ENCODE peak calls at places on chromosomes 6 and 20, in four cellular contexts. T is adrenal gland, O is iPS-NIHi11, M is activated B cell treated with CpG ODN at 0.5 μM for 24 hours. P is an unnamed sample.
A peak's percentile ranks its signal among the peaks of the same experiment; 100 is the strongest.

GRCh38 chr6:122389704-122390103 is 9.7 kb upstream of the HSF2 start:
- DNase-seq in T (no peak), O (no peak), M (no peak), P (no peak)

GRCh38 chr20:5222919-5223634 is 93.7 kb downstream of the PROKR2 start:
- DNase-seq in M (no peak), O (peak; percentile 76), T (peak; percentile 83), P (peak; percentile 47)

GRCh38 chr6:134482585-134483346 is 164.9 kb upstream of the SGK1 start:
- DNase-seq in O (no peak), T (peak; percentile 56), M (no peak), P (no peak)

GRCh38 chr6:141467881-141468280 is 664.8 kb upstream of the GJE1 start:
- DNase-seq in M (no peak), O (no peak), T (no peak), P (no peak)

GRCh38 chr6:113859349-113860164 is 2.4 kb downstream of the MARCKS start:
- DNase-seq in T (peak; percentile 57), O (peak; percentile 34), M (peak; percentile 45), P (peak; percentile 37)

GRCh38 chr6:40164345-40164755 is 230.1 kb upstream of the MOCS1 start:
- DNase-seq in T (no peak), M (no peak), O (peak; percentile 58), P (no peak)

GRCh38 chr6:51842487-51843469 is 244.6 kb downstream of the PKHD1 start:
- DNase-seq in T (no peak), O (peak; percentile 15), M (no peak), P (no peak)

GRCh38 chr20:13891575-13891974 is 98.8 kb downstream of the SEL1L2 start:
- DNase-seq in O (no peak), M (no peak), T (no peak), P (no peak)

GRCh38 chr6:40588480-40588879 is 1.3 kb upstream of the LRFN2 start:
- DNase-seq in O (no peak), M (no peak), T (peak; percentile 50), P (no peak)

GRCh38 chr20:63457737-63458136 is 14.7 kb downstream of the KCNQ2 start:
- DNase-seq in O (no peak), T (peak; percentile 90), M (no peak), P (peak; percentile 50)

GRCh38 chr20:17044920-17045319 is 181.9 kb upstream of the PCSK2 start:
- DNase-seq in O (no peak), M (no peak), T (no peak), P (no peak)

GRCh38 chr6:25404693-25405169 is 125.6 kb downstream of the CARMIL1 start:
- DNase-seq in O (no peak), M (peak; percentile 46), T (no peak), P (no peak)

GRCh38 chr6:46963626-46964025 is 41.9 kb upstream of the ADGRF5 start:
- DNase-seq in O (no peak), M (no peak), T (no peak), P (no peak)

GRCh38 chr6:160792711-160793110 is 90.7 kb downstream of the PLG start:
- DNase-seq in T (no peak), M (no peak), O (no peak), P (no peak)

GRCh38 chr20:9223296-9223695 is 154.4 kb downstream of the PLCB4 start:
- DNase-seq in O (no peak), M (no peak), T (no peak), P (no peak)

GRCh38 chr6:156279306-156279969 is 497.7 kb upstream of the ARID1B start:
- DNase-seq in O (no peak), M (no peak), T (peak; percentile 52), P (no peak)

GRCh38 chr6:116631379-116631990 is 15.2 kb downstream of the RSPH4A start:
- DNase-seq in T (no peak), M (no peak), O (no peak), P (peak; percentile 84)

GRCh38 chr6:38673397-38674165 is 29.4 kb downstream of the GLO1 start:
- DNase-seq in M (no peak), T (no peak), O (no peak), P (peak; percentile 14)

GRCh38 chr20:18103497-18103896 is 34.2 kb upstream of the KAT14 start:
- DNase-seq in T (no peak), O (no peak), M (no peak), P (no peak)

GRCh38 chr20:32333988-32334885 is 23.9 kb upstream of the ASXL1 start:
- DNase-seq in T (peak; percentile 75), O (no peak), M (no peak), P (peak; percentile 76)

GRCh38 chr6:33665957-33666356 is 44.8 kb downstream of the ITPR3 start:
- DNase-seq in O (peak; percentile 47), T (no peak), M (no peak), P (no peak)

GRCh38 chr20:59404749-59405148 is 104.3 kb downstream of the EDN3 start:
- DNase-seq in T (no peak), M (no peak), O (no peak), P (no peak)

GRCh38 chr20:57596998-57597939 is 23.0 kb downstream of the ZBP1 start:
- DNase-seq in O (peak; percentile 95), M (peak; percentile 82), T (peak; percentile 72), P (peak; percentile 67)

GRCh38 chr6:45174045-45174444 is 154.1 kb upstream of the RUNX2 start:
- DNase-seq in O (no peak), T (no peak), M (no peak), P (no peak)

GRCh38 chr6:13177617-13178506 is 150.5 kb downstream of the TBC1D7 start:
- DNase-seq in M (no peak), T (no peak), O (no peak), P (no peak)

GRCh38 chr6:160131636-160132296 is 10.2 kb downstream of the SLC22A1 start:
- DNase-seq in O (no peak), T (no peak), M (no peak), P (no peak)

GRCh38 chr20:9392892-9393857 is 121.2 kb upstream of the LAMP5 start:
- DNase-seq in T (peak; percentile 81), M (no peak), O (peak; percentile 79), P (peak; percentile 45)

GRCh38 chr6:2876210-2877056 is 26.7 kb downstream of the SERPINB9 start:
- DNase-seq in O (peak; percentile 46), T (peak; percentile 93), M (no peak), P (peak; percentile 70)

GRCh38 chr6:158799051-158799792 is 19.9 kb downstream of the EZR start:
- DNase-seq in T (peak; percentile 88), O (no peak), M (no peak), P (peak; percentile 90)

GRCh38 chr20:2204021-2204420 is 91.8 kb upstream of the TGM3 start:
- DNase-seq in T (no peak), M (no peak), O (no peak), P (no peak)

GRCh38 chr6:168417660-168418059 is 23.3 kb upstream of the SMOC2 start:
- DNase-seq in M (no peak), T (no peak), O (no peak), P (no peak)

GRCh38 chr20:24633026-24633425 is 163.6 kb downstream of the SYNDIG1 start:
- DNase-seq in M (no peak), T (no peak), O (no peak), P (no peak)

GRCh38 chr6:2850480-2851150 is 9.0 kb upstream of the SERPINB1 start:
- DNase-seq in O (no peak), T (no peak), M (no peak), P (no peak)

GRCh38 chr20:41395669-41396664 is 29.3 kb upstream of the EMILIN3 start:
- DNase-seq in O (peak; percentile 59), T (no peak), M (no peak), P (no peak)

P was measured in body of pancreas.